ENCODE peak calls at places on chromosomes 6 and 20, in five cellular contexts. E is NB4, D is prostate gland, Z is breast epithelium, U is Peyer's patch. V is an unnamed sample.

GRCh38 chr6:41073968-41074691 is 1.4 kb downstream of the NFYA start:
- DNase-seq in Z (no peak), D (no peak), E (peak), U (no peak), V (no peak)

GRCh38 chr6:105492706-105493673 is 90.1 kb upstream of the PREP start:
- DNase-seq in D (no peak), Z (no peak), E (no peak), U (no peak), V (no peak)

GRCh38 chr6:135213616-135214015 is 32.5 kb downstream of the MYB start:
- DNase-seq in Z (no peak), D (no peak), E (no peak), U (no peak), V (no peak)

GRCh38 chr6:129643968-129644367 is 66.0 kb downstream of the ARHGAP18 start:
- DNase-seq in Z (no peak), D (no peak), E (no peak), U (no peak), V (no peak)

GRCh38 chr6:48560408-48560807 is 449.4 kb upstream of the PTCHD4 start:
- DNase-seq in E (no peak), U (no peak), D (no peak), Z (no peak), V (no peak)

GRCh38 chr6:85015396-85015990 is 251.1 kb upstream of the TBX18 start:
- DNase-seq in D (no peak), E (peak), Z (no peak), U (no peak), V (no peak)

GRCh38 chr20:11178946-11179654 is 505.3 kb upstream of the JAG1 start:
- DNase-seq in D (no peak), E (no peak), Z (no peak), U (no peak), V (no peak)

GRCh38 chr20:20215976-20216727 is 151.8 kb upstream of the INSM1 start:
- DNase-seq in U (no peak), D (no peak), E (no peak), Z (no peak), V (no peak)

GRCh38 chr6:160990847-160991410 is 640 bp upstream of the MAP3K4 start:
- DNase-seq in Z (no peak), D (no peak), U (no peak), E (no peak), V (no peak)

GRCh38 chr6:148438593-148438992 is 96.0 kb downstream of the SASH1 start:
- DNase-seq in D (no peak), U (no peak), E (no peak), Z (no peak), V (no peak)

GRCh38 chr20:48789185-48789668 is 38.6 kb downstream of the PREX1 start:
- DNase-seq in E (no peak), U (no peak), D (no peak), Z (no peak), V (no peak)

GRCh38 chr6:22717906-22718305 is 148.5 kb downstream of the HDGFL1 start:
- DNase-seq in E (no peak), D (peak), Z (no peak), U (no peak), V (no peak)

GRCh38 chr6:25370175-25371036 is 91.2 kb downstream of the CARMIL1 start:
- DNase-seq in U (no peak), D (peak), Z (no peak), E (no peak), V (no peak)

GRCh38 chr6:4466260-4466659 is 309.9 kb upstream of the CDYL start:
- DNase-seq in E (no peak), Z (no peak), U (no peak), D (peak), V (no peak)

GRCh38 chr6:133241088-133241900 is at the start of gene EYA4:
- DNase-seq in Z (no peak), D (no peak), E (no peak), U (no peak), V (no peak)

GRCh38 chr6:117346142-117346930 is 79.4 kb downstream of the ROS1 start:
- DNase-seq in Z (no peak), D (no peak), U (no peak), E (peak), V (no peak)

GRCh38 chr6:73180076-73180717 is 45.1 kb downstream of the KHDC1L start:
- DNase-seq in U (no peak), D (no peak), Z (no peak), E (peak), V (no peak)

GRCh38 chr6:111646942-111647341 is 41.3 kb upstream of the TRAF3IP2 start:
- DNase-seq in D (no peak), Z (no peak), U (no peak), E (no peak), V (peak)

GRCh38 chr6:33746036-33746600 is 587 bp downstream of the IP6K3 start:
- DNase-seq in E (peak), Z (no peak), D (no peak), U (no peak), V (no peak)

GRCh38 chr6:126919947-126920346 is 198.5 kb upstream of the RSPO3 start:
- DNase-seq in E (no peak), D (no peak), Z (no peak), U (no peak), V (no peak)

GRCh38 chr6:72861935-72862432 is 240.1 kb downstream of the KCNQ5 start:
- DNase-seq in E (peak), D (peak), U (no peak), Z (no peak), V (no peak)

GRCh38 chr6:5584072-5584471 is 322.8 kb downstream of the FARS2 start:
- DNase-seq in D (no peak), E (no peak), U (no peak), Z (no peak), V (no peak)

GRCh38 chr6:69338431-69339162 is 458.2 kb downstream of the LMBRD1 start:
- DNase-seq in D (no peak), E (no peak), Z (no peak), U (no peak), V (no peak)

GRCh38 chr6:125597411-125598253 is 151.8 kb upstream of the HEY2 start:
- DNase-seq in U (no peak), D (no peak), E (no peak), Z (no peak), V (no peak)

GRCh38 chr6:17584241-17584803 is 15.8 kb upstream of the FAM8A1 start:
- DNase-seq in E (peak), D (peak), U (no peak), Z (no peak), V (no peak)

GRCh38 chr20:25444556-25444955 is 37.1 kb downstream of the GINS1 start:
- DNase-seq in D (no peak), Z (no peak), U (no peak), E (no peak), V (no peak)

GRCh38 chr20:37179671-37180524 is 550 bp upstream of the MROH8 start:
- DNase-seq in D (no peak), U (no peak), E (peak), Z (no peak), V (no peak)

GRCh38 chr6:128519132-128519930 is 1.1 kb downstream of the PTPRK start:
- DNase-seq in Z (peak), D (peak), U (peak), E (no peak), V (peak)

GRCh38 chr20:51446656-51447055 is 95.9 kb downstream of the NFATC2 start:
- DNase-seq in U (peak), Z (no peak), E (no peak), D (no peak), V (no peak)

GRCh38 chr20:12882832-12883506 is 125.8 kb upstream of the SPTLC3 start:
- DNase-seq in E (no peak), U (no peak), D (no peak), Z (no peak), V (no peak)

GRCh38 chr6:32290886-32291450 is 67.1 kb upstream of the NOTCH4 start:
- DNase-seq in E (no peak), Z (no peak), D (no peak), U (no peak), V (no peak)

DNA sequence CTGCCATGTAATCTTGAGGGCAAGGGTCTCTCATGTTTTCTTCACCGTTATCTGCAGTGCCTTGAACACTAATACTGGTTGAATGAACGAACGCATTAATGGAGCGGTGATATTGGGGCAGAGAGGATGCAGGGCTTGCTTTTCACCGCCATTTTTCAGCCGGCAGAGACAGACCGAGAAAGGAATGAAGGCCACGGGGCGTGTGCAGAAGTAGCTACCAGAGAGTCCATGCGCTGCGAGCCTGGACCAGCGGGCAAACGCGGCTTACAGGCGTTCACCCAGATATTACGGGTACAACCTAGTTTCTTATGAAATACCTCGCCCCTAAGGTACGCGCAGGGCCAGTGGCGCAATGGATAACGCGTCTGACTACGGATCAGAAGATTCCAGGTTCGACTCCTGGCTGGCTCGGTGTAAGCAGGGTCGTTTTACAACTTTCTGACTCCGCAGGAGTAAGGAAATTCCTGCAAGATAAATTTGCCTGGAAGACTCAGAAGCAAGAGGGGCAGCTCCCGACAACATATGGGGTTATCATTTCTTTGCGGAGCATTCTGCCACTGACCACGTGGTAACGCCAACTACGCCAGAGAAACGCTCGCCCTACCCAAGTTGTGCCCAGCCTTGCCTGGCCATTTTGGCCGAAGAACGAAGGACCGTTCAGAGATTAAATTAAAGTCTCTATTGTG is 863 bp upstream of the HMGN4 start:
- DNase-seq in E (peak), D (peak), U (peak), Z (peak), V (peak)
- TF ChIP-seq POLR2A in E (no peak), D (no peak), U (no peak), Z (no peak), V (no peak)

GRCh38 chr20:63233061-63233344 is 2.7 kb upstream of the BIRC7 start:
- DNase-seq in D (no peak), Z (no peak), U (no peak), E (no peak), V (no peak)

GRCh38 chr20:63236116-63236837 is 572 bp downstream of the BIRC7 start:
- DNase-seq in Z (no peak), D (no peak), U (no peak), E (no peak), V (no peak)

GRCh38 chr20:63233924-63234323 is 1.8 kb upstream of the BIRC7 start:
- DNase-seq in D (no peak), Z (no peak), E (no peak), U (no peak), V (no peak)

GRCh38 chr20:63235399-63235983 is at the start of gene BIRC7:
- DNase-seq in D (no peak), Z (no peak), E (peak), U (no peak), V (no peak)

DNA sequence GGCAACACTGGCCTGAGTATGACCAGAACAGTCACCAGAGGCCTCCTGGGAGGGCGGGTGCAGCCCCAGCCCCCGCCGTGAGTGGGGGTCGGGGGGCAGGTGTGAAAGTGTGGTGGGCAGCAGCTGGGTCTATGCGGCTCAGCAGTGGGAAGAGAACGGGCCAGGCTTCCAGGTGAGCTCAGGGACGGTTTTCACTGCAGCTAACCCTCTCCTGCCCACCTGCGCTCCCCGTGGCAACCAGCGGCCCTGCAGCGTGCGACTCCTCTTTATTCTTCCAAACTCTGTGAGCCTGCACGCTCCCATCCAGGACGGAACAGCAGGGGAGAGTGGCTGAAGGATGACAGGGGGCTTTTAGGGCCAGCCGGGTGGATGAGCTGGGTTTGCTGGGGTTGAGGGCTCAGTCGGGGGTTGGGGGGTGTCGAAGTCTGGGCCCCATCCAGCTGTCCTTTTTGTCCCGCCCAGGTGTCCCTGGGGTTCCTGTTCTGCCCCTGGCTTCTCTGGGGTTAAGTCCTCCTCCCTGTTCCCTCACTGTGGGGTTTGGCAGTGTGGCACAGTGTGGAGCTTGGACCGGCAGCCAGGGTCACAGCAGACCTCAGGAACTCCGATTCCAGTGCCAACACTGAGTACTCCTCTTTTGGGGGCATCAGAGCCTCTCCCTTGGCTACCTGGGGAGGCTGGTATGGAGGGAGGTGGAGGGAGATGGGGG is 859 bp upstream of the BIRC7 start:
- DNase-seq in E (no peak), U (no peak), Z (no peak), D (no peak), V (no peak)
- TF ChIP-seq CTCF in E (no peak), U (peak), Z (no peak), D (no peak), V (no peak)

GRCh38 chr6:168041928-168042327 is 37.1 kb downstream of the FRMD1 start:
- DNase-seq in U (no peak), E (no peak), Z (no peak), D (no peak), V (peak)

GRCh38 chr6:168039849-168040248 is 39.2 kb downstream of the FRMD1 start:
- DNase-seq in U (no peak), E (peak), Z (no peak), D (no peak), V (no peak)

GRCh38 chr6:168042426-168043192 is 36.4 kb downstream of the FRMD1 start:
- DNase-seq in U (no peak), D (no peak), E (no peak), Z (no peak), V (peak)

GRCh38 chr6:168039301-168039700 is 39.7 kb downstream of the FRMD1 start:
- DNase-seq in U (no peak), E (no peak), Z (no peak), D (no peak), V (no peak)

GRCh38 chr6:168040856-168041496 is 38.0 kb downstream of the FRMD1 start:
- DNase-seq in E (no peak), D (no peak), Z (peak), U (no peak), V (no peak)
- TF ChIP-seq POLR2A in E (no peak), D (no peak), Z (no peak), U (no peak), V (no peak)

GRCh38 chr6:15456422-15456821 is 206.4 kb downstream of the DTNBP1 start:
- DNase-seq in D (no peak), Z (no peak), E (no peak), U (no peak), V (no peak)

GRCh38 chr6:15451738-15452137 is 205.9 kb downstream of the JARID2 start:
- DNase-seq in D (no peak), E (no peak), U (no peak), Z (no peak), V (no peak)

GRCh38 chr6:15452182-15452941 is 206.5 kb downstream of the JARID2 start:
- DNase-seq in U (no peak), Z (no peak), E (no peak), D (no peak), V (no peak)

GRCh38 chr6:15453186-15453585 is 207.3 kb downstream of the JARID2 start:
- DNase-seq in Z (no peak), D (no peak), U (no peak), E (no peak), V (no peak)

GRCh38 chr6:15453622-15454021 is 207.8 kb downstream of the JARID2 start:
- DNase-seq in E (no peak), D (peak), Z (no peak), U (no peak), V (peak)
- TF ChIP-seq CTCF in E (no peak), D (no peak), Z (no peak), U (no peak), V (no peak)

DNA sequence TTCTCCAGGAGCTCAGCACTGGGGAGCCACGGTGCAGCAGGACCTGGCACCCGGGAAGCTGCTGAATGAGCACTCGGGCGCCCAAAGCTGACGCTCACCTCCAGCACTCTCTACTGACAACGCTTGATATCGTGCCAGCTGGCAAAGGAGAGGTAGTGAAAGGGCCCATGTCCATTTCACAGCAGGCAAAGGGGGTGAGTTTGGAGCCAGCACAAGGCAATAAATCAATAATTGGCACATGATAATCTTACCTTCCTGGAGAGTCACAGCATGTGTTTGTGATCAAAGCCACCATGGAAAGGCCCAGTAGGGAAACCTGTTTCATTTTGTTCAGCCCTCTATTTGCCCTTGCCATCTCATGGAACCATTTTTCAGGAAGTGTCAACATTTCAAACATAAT is 23.3 kb upstream of the SMIM26 start:
- DNase-seq in D (no peak), U (peak), Z (no peak), E (no peak), V (no peak)
- TF ChIP-seq POLR2A in D (no peak), U (no peak), Z (no peak), E (no peak), V (no peak)

DNA sequence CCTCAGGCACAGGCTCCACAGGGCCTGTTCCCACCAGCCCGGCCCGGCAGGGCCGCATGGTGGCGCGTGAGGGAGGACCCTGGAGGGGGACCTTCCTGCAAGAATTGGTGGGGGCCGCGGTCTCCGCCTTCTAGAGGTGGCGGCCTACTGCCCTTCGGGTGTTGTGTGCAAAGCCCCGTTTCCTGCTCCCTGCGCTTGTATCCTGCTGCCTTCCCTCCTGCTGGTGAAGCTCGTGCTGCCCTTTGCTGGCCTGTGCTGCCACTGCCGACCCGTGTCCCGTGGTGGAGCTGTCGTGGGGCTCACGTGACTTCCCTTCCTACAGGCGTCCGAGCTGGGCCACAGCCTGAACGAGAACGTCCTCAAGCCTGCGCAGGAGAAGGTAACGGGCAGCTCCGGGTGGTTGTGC is 8.4 kb upstream of the COL20A1 start:
- DNase-seq in E (peak), Z (no peak), U (no peak), D (no peak), V (no peak)
- TF ChIP-seq CTCF in E (no peak), Z (no peak), U (no peak), D (no peak), V (no peak)

GRCh38 chr6:3392059-3392458 is 64.8 kb downstream of the SLC22A23 start:
- DNase-seq in U (peak), E (no peak), D (no peak), Z (no peak), V (no peak)

GRCh38 chr6:3392930-3393575 is 63.8 kb downstream of the SLC22A23 start:
- DNase-seq in D (no peak), Z (no peak), E (no peak), U (peak), V (no peak)

GRCh38 chr6:3388786-3389185 is 68.1 kb downstream of the SLC22A23 start:
- DNase-seq in E (no peak), D (no peak), U (peak), Z (no peak), V (no peak)

GRCh38 chr6:3389390-3390167 is 67.3 kb downstream of the SLC22A23 start:
- DNase-seq in E (no peak), D (no peak), Z (no peak), U (peak), V (peak)

DNA sequence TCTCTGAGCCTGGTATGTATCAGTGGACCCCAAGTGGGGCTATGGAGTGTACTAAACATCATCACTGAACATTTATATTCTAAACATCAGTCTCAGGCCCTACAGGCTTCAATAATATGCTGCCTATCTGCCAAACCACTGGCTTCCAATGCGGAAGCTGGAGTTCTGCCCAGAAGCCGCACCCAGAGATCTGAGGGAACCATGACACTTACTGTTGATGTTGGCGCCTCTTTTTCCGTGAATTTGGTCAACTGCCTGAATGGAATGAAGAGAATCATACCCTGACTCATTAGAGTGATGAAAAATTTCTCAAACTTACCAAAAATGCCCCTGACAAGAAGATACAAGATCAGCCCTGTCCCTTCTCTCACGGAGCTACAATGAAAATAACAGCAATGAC is 66.2 kb downstream of the SLC22A23 start:
- DNase-seq in E (no peak), Z (peak), D (peak), U (peak), V (peak)
- TF ChIP-seq POLR2A in E (no peak), Z (no peak), D (no peak), U (no peak), V (no peak)

V was measured in lower leg skin.